ENCODE peak calls at places on chromosomes 3 and 15, in nine cellular contexts. E, X, S, C, B, J, P, R and Y are unnamed samples.

GRCh38 chr15:45662375-45662774 is 27.5 kb downstream of the SQOR start:
- DNase-seq in J (no peak), B (peak; percentile 22), S (no peak), C (no peak), E (no peak), R (no peak), X (no peak), P (no peak), Y (peak; percentile 78)

GRCh38 chr3:40336101-40336500 is 26.6 kb downstream of the EIF1B start:
- DNase-seq in P (no peak), R (no peak), E (no peak), C (no peak), B (no peak), X (no peak), S (no peak), J (no peak), Y (no peak)

GRCh38 chr3:74351213-74351612 is 263.2 kb downstream of the CNTN3 start:
- DNase-seq in X (no peak), B (no peak), R (no peak), J (no peak), C (no peak), E (no peak), S (no peak), P (no peak), Y (no peak)

GRCh38 chr15:96123630-96124187 is 206.8 kb upstream of the NR2F2 start:
- DNase-seq in S (no peak), C (no peak), R (no peak), J (no peak), X (no peak), B (no peak), E (no peak), P (no peak), Y (no peak)

GRCh38 chr15:98734472-98735284 is 86.3 kb downstream of the IGF1R start:
- DNase-seq in R (no peak), C (no peak), B (no peak), J (no peak), S (no peak), P (no peak), X (no peak), E (no peak), Y (no peak)

GRCh38 chr3:43248194-43248593 is 38.1 kb upstream of the SNRK start:
- DNase-seq in E (no peak), S (no peak), X (no peak), R (no peak), C (no peak), B (no peak), J (no peak), P (no peak), Y (no peak)

GRCh38 chr15:59332009-59332408 is 40.7 kb downstream of the MYO1E start:
- DNase-seq in J (no peak), E (no peak), S (no peak), P (no peak), R (no peak), X (no peak), B (no peak), C (no peak), Y (no peak)

GRCh38 chr3:48215019-48215418 is 8.3 kb upstream of the CAMP start:
- DNase-seq in B (no peak), C (no peak), J (no peak), X (no peak), R (no peak), E (peak; percentile 51), S (no peak), P (no peak), Y (no peak)

GRCh38 chr3:97259263-97259662 is 444.9 kb downstream of the EPHA6 start:
- DNase-seq in E (no peak), X (no peak), J (no peak), S (no peak), B (no peak), P (no peak), C (no peak), R (no peak), Y (no peak)

GRCh38 chr3:49454457-49454856 is 15.6 kb upstream of the DAG1 start:
- DNase-seq in R (peak; percentile 75), B (no peak), C (no peak), E (no peak), S (peak; percentile 53), X (no peak), P (no peak), J (peak; percentile 57), Y (peak; percentile 85)

GRCh38 chr3:101802179-101802578 is 23.2 kb downstream of the NXPE3 start:
- DNase-seq in B (no peak), E (no peak), C (no peak), X (no peak), R (no peak), J (no peak), P (no peak), S (no peak), Y (no peak)

GRCh38 chr3:101081446-101081845 is 88.2 kb upstream of the ABI3BP start:
- DNase-seq in R (no peak), B (no peak), E (no peak), C (no peak), P (no peak), X (no peak), J (no peak), S (no peak), Y (no peak)

GRCh38 chr15:35750051-35750450 is 204.1 kb upstream of the DPH6 start:
- DNase-seq in R (no peak), C (no peak), E (no peak), P (no peak), B (no peak), X (no peak), S (no peak), J (no peak), Y (no peak)

GRCh38 chr15:35753486-35753885 is 207.5 kb upstream of the DPH6 start:
- DNase-seq in P (no peak), X (no peak), B (no peak), S (no peak), E (no peak), R (no peak), J (no peak), C (no peak), Y (no peak)

GRCh38 chr15:35752134-35752466 is 206.1 kb upstream of the DPH6 start:
- DNase-seq in S (no peak), B (no peak), X (no peak), J (no peak), E (no peak), C (no peak), P (no peak), R (no peak), Y (no peak)

GRCh38 chr15:35748105-35748504 is 202.1 kb upstream of the DPH6 start:
- DNase-seq in S (no peak), C (no peak), X (no peak), B (no peak), R (no peak), E (no peak), J (no peak), P (no peak), Y (no peak)

GRCh38 chr15:35751421-35752133 is 205.6 kb upstream of the DPH6 start:
- DNase-seq in P (no peak), S (peak; percentile 63), B (peak; percentile 84), X (peak; percentile 10), C (no peak), E (peak; percentile 40), J (peak; percentile 87), R (no peak), Y (peak; percentile 39)
- H3K4me3 ChIP-seq in P (no peak overlapping the region), S (no peak overlapping the region), B (no peak overlapping the region), X (no peak overlapping the region), C (no peak overlapping the region), E (no peak overlapping the region), J (no peak overlapping the region), R (no peak overlapping the region), Y (no peak overlapping the region)

GRCh38 chr3:56916697-56917336 is 115.1 kb upstream of the ARHGEF3 start:
- DNase-seq in P (no peak), B (no peak), C (no peak), X (no peak), J (peak; percentile 65), E (no peak), S (peak; percentile 39), R (no peak), Y (no peak)

GRCh38 chr3:56917337-56917697 is 115.6 kb upstream of the ARHGEF3 start:
- DNase-seq in B (no peak), R (no peak), P (no peak), J (no peak), X (no peak), E (no peak), C (no peak), S (peak; percentile 41), Y (no peak)

GRCh38 chr3:56919797-56920195 is 118.0 kb upstream of the ARHGEF3 start:
- DNase-seq in C (no peak), B (no peak), R (no peak), E (no peak), S (no peak), J (no peak), P (no peak), X (no peak), Y (no peak)

GRCh38 chr3:56919137-56919796 is 117.5 kb upstream of the ARHGEF3 start:
- DNase-seq in S (peak; percentile 56), P (no peak), R (no peak), J (peak; percentile 62), E (no peak), C (no peak), X (no peak), B (no peak), Y (no peak)

DNA sequence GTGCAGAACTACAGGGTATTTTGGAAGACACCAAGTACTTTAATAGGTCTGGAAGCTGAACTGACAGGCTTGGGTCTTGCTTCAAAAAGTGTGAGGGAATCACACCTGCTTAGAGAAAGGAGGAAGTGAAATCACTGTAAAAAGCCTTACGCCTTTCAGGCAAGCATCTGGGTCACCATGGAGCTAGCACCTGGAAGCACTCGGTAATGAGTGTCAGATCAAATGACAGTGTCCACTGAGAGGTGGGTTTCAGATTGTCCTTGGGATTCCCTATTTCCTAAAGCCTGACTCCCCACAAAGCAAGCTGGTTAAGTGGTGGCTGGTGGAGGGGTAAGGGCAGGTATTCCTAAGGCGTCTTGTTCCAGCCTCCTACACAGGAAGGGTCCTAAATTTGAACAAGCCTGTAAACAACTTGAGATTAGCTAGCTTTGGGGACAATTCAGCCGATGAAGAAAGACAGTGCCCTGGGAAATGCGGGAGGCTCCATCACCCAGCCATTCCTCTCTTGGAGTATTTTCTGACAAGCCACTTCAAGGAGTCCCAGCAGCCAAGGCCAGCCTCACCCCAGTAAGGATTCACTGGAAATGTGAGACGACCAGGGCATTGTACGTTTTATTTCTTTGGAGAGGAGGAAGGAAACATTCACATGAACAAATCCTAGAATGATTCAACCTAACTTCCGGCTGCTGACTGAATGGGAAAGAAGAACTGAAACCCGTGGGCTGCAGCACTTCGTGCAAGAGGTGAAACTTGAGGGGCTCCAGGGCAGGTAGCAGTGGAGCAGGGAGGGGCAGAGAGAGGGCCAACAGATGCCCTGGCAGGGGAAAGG is 116.2 kb upstream of the ARHGEF3 start:
- DNase-seq in S (peak; percentile 95), R (no peak), X (no peak), B (no peak), J (peak; percentile 94), E (no peak), C (no peak), P (no peak), Y (no peak)
- H3K4me3 ChIP-seq in S (peak overlapping the region; percentile 73), R (no peak overlapping the region), X (no peak overlapping the region), B (no peak overlapping the region), J (peak overlapping the region; percentile 77), E (no peak overlapping the region), C (no peak overlapping the region), P (no peak overlapping the region), Y (no peak overlapping the region)

GRCh38 chr3:193595939-193596487 is 3.0 kb downstream of the OPA1 start:
- DNase-seq in J (no peak), C (no peak), S (no peak), R (no peak), P (no peak), B (no peak), E (no peak), X (no peak), Y (no peak)
- H3K4me3 ChIP-seq in J (no peak overlapping the region), C (no peak overlapping the region), S (no peak overlapping the region), R (no peak overlapping the region), P (no peak overlapping the region), B (no peak overlapping the region), E (no peak overlapping the region), X (no peak overlapping the region), Y (no peak overlapping the region)

GRCh38 chr3:161050929-161051328 is 54.2 kb downstream of the B3GALNT1 start:
- DNase-seq in S (no peak), J (no peak), R (no peak), C (no peak), B (no peak), E (no peak), P (no peak), X (no peak), Y (no peak)
- H3K4me3 ChIP-seq in S (no peak overlapping the region), J (no peak overlapping the region), R (no peak overlapping the region), C (no peak overlapping the region), B (no peak overlapping the region), E (no peak overlapping the region), P (no peak overlapping the region), X (no peak overlapping the region), Y (no peak overlapping the region)